ENCODE peak calls at places on chromosomes 12 and 14, in six cellular contexts. U is AG08396; V is EH; P is iPS-NIHi11; W is stimulated activated CD4-positive, alpha-beta T cell treated with anti-CD3 and anti-CD28 coated beads, Interleukin-1b, Interleukin-23, amount 100 ng/mL, for 1 hour; O is erythroblast. Z is an unnamed sample.

GRCh38 chr12:57905812-57906475 is 35.4 kb upstream of the ATP23 start:
- DNase-seq in U (no peak), V (no peak), P (no peak), W (no peak), O (no peak), Z (no peak)

GRCh38 chr12:4562034-4562657 is at the start of gene DYRK4:
- DNase-seq in U (peak), V (peak), P (peak), W (no peak), O (peak), Z (no peak)

GRCh38 chr12:106226884-106227640 is 20.8 kb downstream of the CKAP4 start:
- DNase-seq in U (peak), V (peak), P (peak), W (no peak), O (peak), Z (no peak)

GRCh38 chr12:94560416-94561221 is 89.7 kb downstream of the TMCC3 start:
- DNase-seq in U (no peak), V (peak), P (peak), W (no peak), O (no peak), Z (no peak)

GRCh38 chr12:106645074-106645421 is 62.2 kb downstream of the RFX4 start:
- DNase-seq in U (no peak), V (no peak), P (no peak), W (no peak), O (no peak), Z (no peak)

GRCh38 chr12:102462803-102463499 is 17.4 kb downstream of the IGF1 start:
- DNase-seq in U (no peak), V (peak), P (no peak), W (no peak), O (no peak), Z (no peak)

GRCh38 chr14:44778562-44778961 is 183.2 kb downstream of the KLHL28 start:
- DNase-seq in U (no peak), V (peak), P (peak), W (no peak), O (peak), Z (no peak)

GRCh38 chr14:31945074-31945613 is 132.0 kb upstream of the ARHGAP5 start:
- DNase-seq in U (no peak), V (no peak), P (no peak), W (no peak), O (no peak), Z (no peak)

GRCh38 chr14:102824832-102825231 is 47.6 kb downstream of the TRAF3 start:
- DNase-seq in U (peak), V (peak), P (no peak), W (no peak), O (no peak), Z (no peak)

GRCh38 chr14:85380891-85381290 is 149.1 kb upstream of the FLRT2 start:
- DNase-seq in U (no peak), V (no peak), P (no peak), W (no peak), O (no peak), Z (no peak)

GRCh38 chr14:105316968-105317498 is 2.5 kb downstream of the PACS2 start:
- DNase-seq in U (peak), V (no peak), P (peak), W (no peak), O (no peak), Z (no peak)

GRCh38 chr14:61607570-61608244 is 87.6 kb upstream of the HIF1A start:
- DNase-seq in U (no peak), V (no peak), P (no peak), W (no peak), O (no peak), Z (no peak)

GRCh38 chr14:80754696-80755095 is 186.8 kb downstream of the CEP128 start:
- DNase-seq in U (no peak), V (no peak), P (no peak), W (no peak), O (no peak), Z (no peak)

GRCh38 chr14:61472025-61472672 is 150.8 kb downstream of the PRKCH start:
- DNase-seq in U (peak), V (peak), P (no peak), W (no peak), O (peak), Z (no peak)

GRCh38 chr14:20247651-20248246 is 8.7 kb downstream of the OR11H4 start:
- DNase-seq in U (no peak), V (no peak), P (peak), W (no peak), O (peak), Z (no peak)

GRCh38 chr14:64253672-64254071 is 40.5 kb downstream of the ESR2 start:
- DNase-seq in U (peak), V (peak), P (no peak), W (no peak), O (no peak), Z (no peak)

GRCh38 chr12:105601158-105601557 is 270.7 kb downstream of the C12orf75 start:
- DNase-seq in U (no peak), V (peak), P (no peak), W (no peak), O (no peak), Z (no peak)

GRCh38 chr14:56119221-56119967 is 1.2 kb downstream of the PELI2 start:
- DNase-seq in U (peak), V (peak), P (peak), W (peak), O (peak), Z (no peak)

GRCh38 chr14:27862684-27863083 is 903.9 kb upstream of the FOXG1 start:
- DNase-seq in U (no peak), V (no peak), P (no peak), W (no peak), O (no peak), Z (no peak)

GRCh38 chr12:132522586-132523380 is 32.8 kb downstream of the FBRSL1 start:
- DNase-seq in U (no peak), V (no peak), P (no peak), W (no peak), O (no peak), Z (no peak)

GRCh38 chr12:11807453-11807852 is 158.0 kb downstream of the ETV6 start:
- DNase-seq in U (no peak), V (no peak), P (no peak), W (no peak), O (no peak), Z (no peak)

GRCh38 chr12:6235906-6236640 is 35.9 kb downstream of the CD9 start:
- DNase-seq in U (no peak), V (no peak), P (no peak), W (no peak), O (no peak), Z (no peak)

GRCh38 chr12:76219806-76220205 is 128.4 kb downstream of the BBS10 start:
- DNase-seq in U (no peak), V (no peak), P (no peak), W (no peak), O (no peak), Z (no peak)

GRCh38 chr12:92128612-92129011 is 17.0 kb downstream of the BTG1 start:
- DNase-seq in U (no peak), V (no peak), P (no peak), W (no peak), O (no peak), Z (no peak)

GRCh38 chr14:100554082-100554677 is 33.0 kb downstream of the BEGAIN start:
- DNase-seq in U (no peak), V (peak), P (peak), W (no peak), O (no peak), Z (no peak)

GRCh38 chr12:26870491-26871419 is 37.8 kb upstream of the ITPR2 start:
- DNase-seq in U (peak), V (peak), P (peak), W (no peak), O (no peak), Z (no peak)

GRCh38 chr14:26290007-26290530 is 307.8 kb downstream of the NOVA1 start:
- DNase-seq in U (peak), V (peak), P (no peak), W (no peak), O (no peak), Z (no peak)

GRCh38 chr12:7091660-7092228 is 501 bp downstream of the C1R start:
- DNase-seq in U (no peak), V (peak), P (no peak), W (no peak), O (no peak), Z (no peak)

GRCh38 chr14:65282909-65283253 is 129.6 kb upstream of the FUT8 start:
- DNase-seq in U (no peak), V (no peak), P (no peak), W (no peak), O (no peak), Z (no peak)

GRCh38 chr14:61476737-61477410 is 155.5 kb downstream of the PRKCH start:
- DNase-seq in U (peak), V (peak), P (no peak), W (no peak), O (no peak), Z (no peak)

GRCh38 chr12:32390572-32391219 is 8.7 kb upstream of the FGD4 start:
- DNase-seq in U (no peak), V (no peak), P (no peak), W (no peak), O (peak), Z (no peak)

Z was measured in esophagus squamous epithelium.